ENCODE peak calls at places on chromosomes 6 and 20, in six cellular contexts. N is transverse colon, A is AG09309, O is heart right ventricle, T is endothelial cell, K is upper lobe of right lung. H is an unnamed sample.

GRCh38 chr6:120230008-120230407 is 880.4 kb upstream of the MAN1A1 start:
- DNase-seq in N (no peak), A (no peak), O (no peak), T (no peak), K (no peak), H (no peak)

GRCh38 chr6:141484726-141485125 is 648.0 kb upstream of the GJE1 start:
- DNase-seq in N (peak), A (no peak), O (no peak), T (no peak), K (no peak), H (no peak)

GRCh38 chr6:16089232-16089843 is 39.5 kb upstream of the MYLIP start:
- DNase-seq in N (no peak), A (no peak), O (no peak), T (no peak), K (no peak), H (no peak)

GRCh38 chr6:25641940-25642666 is 9.9 kb upstream of the SCGN start:
- DNase-seq in N (no peak), A (no peak), O (no peak), T (no peak), K (no peak), H (no peak)

GRCh38 chr6:78947529-78947928 is 80.2 kb downstream of the IRAK1BP1 start:
- DNase-seq in N (no peak), A (no peak), O (no peak), T (no peak), K (no peak), H (no peak)

GRCh38 chr6:167668019-167668753 is 158.5 kb upstream of the AFDN start:
- DNase-seq in N (peak), A (no peak), O (no peak), T (no peak), K (peak), H (no peak)

GRCh38 chr6:100726741-100727140 is 154.4 kb downstream of the ASCC3 start:
- DNase-seq in N (no peak), A (no peak), O (no peak), T (no peak), K (no peak), H (no peak)

GRCh38 chr6:113055998-113056397 is 708.9 kb downstream of the RFPL4B start:
- DNase-seq in N (no peak), A (no peak), O (no peak), T (no peak), K (no peak), H (no peak)

GRCh38 chr6:7758456-7758855 is 32.6 kb downstream of the BMP6 start:
- DNase-seq in N (no peak), A (peak), O (no peak), T (no peak), K (no peak), H (no peak)

GRCh38 chr6:156852147-156852857 is 75.1 kb downstream of the ARID1B start:
- DNase-seq in N (no peak), A (no peak), O (no peak), T (no peak), K (no peak), H (no peak)

GRCh38 chr6:167210375-167211295 is 52.9 kb upstream of the GPR31 start:
- DNase-seq in N (no peak), A (no peak), O (peak), T (peak), K (no peak), H (no peak)

GRCh38 chr6:33014841-33015634 is 5.6 kb upstream of the HLA-DOA start:
- DNase-seq in N (peak), A (peak), O (peak), T (peak), K (no peak), H (no peak)

GRCh38 chr6:92690997-92691599 is 728.3 kb downstream of the EPHA7 start:
- DNase-seq in N (no peak), A (no peak), O (no peak), T (no peak), K (no peak), H (no peak)

GRCh38 chr20:44215125-44215524 is 4.6 kb upstream of the OSER1 start:
- DNase-seq in N (peak), A (no peak), O (peak), T (peak), K (peak), H (peak)

GRCh38 chr6:39930540-39930939 is 3.7 kb downstream of the MOCS1 start:
- DNase-seq in N (no peak), A (no peak), O (no peak), T (no peak), K (no peak), H (no peak)

GRCh38 chr6:56693988-56694387 is 51.3 kb upstream of the DST start:
- DNase-seq in N (no peak), A (no peak), O (no peak), T (no peak), K (no peak), H (no peak)

GRCh38 chr6:84882768-84883766 is 118.7 kb upstream of the TBX18 start:
- DNase-seq in N (no peak), A (no peak), O (no peak), T (no peak), K (no peak), H (no peak)

GRCh38 chr20:59062057-59062456 is 19.5 kb upstream of the PRELID3B start:
- DNase-seq in N (no peak), A (no peak), O (no peak), T (no peak), K (no peak), H (no peak)

GRCh38 chr20:25315418-25316210 is 67.7 kb downstream of the PYGB start:
- DNase-seq in N (peak), A (no peak), O (no peak), T (no peak), K (peak), H (peak)

GRCh38 chr6:45445749-45446454 is 68.2 kb upstream of the SUPT3H start:
- DNase-seq in N (peak), A (peak), O (peak), T (peak), K (peak), H (no peak)

GRCh38 chr20:41279546-41280225 is 37.8 kb downstream of the ZHX3 start:
- DNase-seq in N (no peak), A (no peak), O (no peak), T (no peak), K (no peak), H (no peak)

GRCh38 chr6:157631388-157631787 is 191.7 kb upstream of the SNX9 start:
- DNase-seq in N (no peak), A (peak), O (no peak), T (no peak), K (no peak), H (no peak)

DNA sequence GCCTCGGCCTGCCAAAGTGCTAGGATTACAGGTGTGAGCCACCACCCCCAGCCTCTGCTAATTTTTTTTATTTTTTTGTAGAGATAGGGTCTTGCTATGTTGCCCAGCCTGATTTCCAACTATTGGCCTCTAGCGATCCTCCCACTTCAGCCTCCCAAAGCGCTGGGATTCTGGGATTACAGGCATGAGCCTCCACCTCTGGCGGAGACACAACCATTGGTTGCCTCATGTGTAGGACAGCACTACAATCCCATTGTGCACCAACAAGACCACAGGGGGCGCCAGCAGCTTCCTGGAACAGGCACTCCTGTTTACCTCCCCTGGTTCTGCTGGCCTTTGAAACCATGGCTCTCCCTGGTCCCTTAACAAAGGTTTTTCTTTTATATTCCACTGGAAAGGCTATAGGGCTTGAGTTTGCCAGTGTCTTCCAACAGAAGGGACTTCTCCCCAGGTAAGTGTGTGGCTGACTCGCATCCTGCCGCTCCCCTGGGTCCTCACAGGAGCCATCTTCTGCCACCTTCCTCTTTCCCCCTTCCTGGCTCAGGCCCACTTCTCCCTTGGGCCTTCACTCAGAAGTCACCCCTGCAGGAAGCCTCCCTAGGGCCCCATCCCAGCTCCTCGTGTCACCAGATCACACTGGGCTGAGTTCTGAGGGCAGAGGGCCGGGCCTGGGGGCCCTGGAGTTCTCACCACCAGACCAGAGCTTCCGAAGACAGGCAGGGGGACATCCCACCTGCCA is 39.2 kb upstream of the TLDC2 start:
- DNase-seq in N (peak), A (no peak), O (peak), T (peak), K (peak), H (peak)
- TF ChIP-seq CTCF in N (peak), A (peak), O (peak), T (peak), K (peak), H (no peak)

DNA sequence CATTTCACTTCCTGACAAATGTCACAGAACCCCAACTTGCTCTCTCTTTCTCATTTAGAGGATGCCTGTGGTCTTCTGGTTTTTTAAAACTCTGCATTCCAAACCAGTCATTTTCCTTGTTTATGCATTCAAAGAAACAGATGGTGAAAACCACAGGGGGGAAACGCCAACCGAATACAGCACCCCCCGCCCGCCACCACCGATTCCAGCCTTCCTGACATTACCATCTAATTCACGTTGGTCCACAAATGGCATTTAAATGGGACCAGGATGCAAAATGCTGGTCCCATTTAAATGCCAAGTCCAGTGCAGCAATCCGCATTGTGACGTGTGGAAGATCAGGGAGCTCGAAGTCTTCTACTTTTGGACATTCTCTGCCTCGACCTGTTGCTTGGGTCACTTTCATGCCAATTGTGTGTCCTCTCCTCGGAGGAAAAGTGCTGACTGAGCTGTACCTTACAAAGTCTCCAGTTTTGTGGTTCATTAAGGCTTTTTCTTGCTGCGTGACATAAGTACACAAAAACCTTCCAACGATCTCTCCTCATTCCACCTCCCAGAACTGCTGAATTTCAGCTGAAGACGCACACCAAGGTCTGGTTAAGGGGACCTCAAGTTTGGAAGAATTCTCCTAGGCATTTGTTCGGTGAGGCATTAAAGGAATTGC is 35.8 kb downstream of the NEDD9 start:
- DNase-seq in N (no peak), A (peak), O (no peak), T (no peak), K (no peak), H (no peak)
- TF ChIP-seq CTCF in N (no peak), A (no peak), O (no peak), T (no peak), K (no peak), H (no peak)

DNA sequence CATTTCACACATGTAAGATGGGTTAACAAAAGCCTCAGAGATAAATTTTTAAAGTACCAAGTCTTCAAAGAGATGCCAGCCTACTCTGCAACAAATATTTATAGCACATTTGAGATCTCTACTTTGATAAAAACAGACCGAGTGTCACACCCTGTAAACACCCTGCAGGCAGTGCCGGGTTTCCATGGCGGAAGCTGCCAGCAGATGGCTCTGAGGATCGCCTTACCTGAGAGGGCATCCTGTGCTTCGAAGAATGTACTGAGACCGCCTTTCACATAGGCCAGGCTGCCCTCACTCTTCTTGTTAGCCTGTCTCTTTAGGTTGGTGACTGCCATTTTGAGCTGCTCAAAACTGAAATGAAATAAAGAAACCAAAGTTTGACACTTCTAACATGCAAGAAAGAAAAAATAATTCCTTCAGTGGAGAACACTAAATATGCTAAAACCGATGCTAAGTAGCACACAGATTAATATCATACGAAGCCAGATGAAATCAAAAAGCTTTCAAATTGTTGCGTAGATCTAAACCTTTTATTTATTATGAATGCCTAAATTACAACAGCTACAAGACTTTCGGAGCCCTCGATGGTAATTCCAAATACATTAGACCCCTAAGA is 39.3 kb downstream of the HUS1B start:
- DNase-seq in N (no peak), A (no peak), O (no peak), T (no peak), K (no peak), H (no peak)
- TF ChIP-seq CTCF in N (no peak), A (no peak), O (peak), T (no peak), K (no peak), H (no peak)

GRCh38 chr6:5025911-5026819 is 22.3 kb upstream of the RPP40 start:
- DNase-seq in N (peak), A (no peak), O (peak), T (peak), K (peak), H (peak)
- TF ChIP-seq CTCF in N (no peak), A (peak), O (no peak), T (no peak), K (peak), H (no peak)

H was measured in pancreas.